ENCODE peak calls at places on chromosomes 5 and 9, in four cellular contexts. A is transverse colon, U is heart left ventricle, B is upper lobe of left lung. H is an unnamed sample.

GRCh38 chr5:20041326-20041977 is 53.5 kb upstream of the CDH18 start:
- DNase-seq in A (no peak), B (no peak), U (no peak), H (no peak)

GRCh38 chr5:65728219-65728618 is 6.2 kb downstream of the NLN start:
- DNase-seq in A (no peak), U (no peak), B (no peak), H (no peak)

GRCh38 chr9:84228130-84228735 is 112.3 kb downstream of the SLC28A3 start:
- DNase-seq in B (no peak), U (no peak), A (no peak), H (no peak)

GRCh38 chr5:148290271-148291195 is 21.7 kb upstream of the SPINK7 start:
- DNase-seq in A (no peak), B (no peak), U (no peak), H (no peak)

GRCh38 chr5:1660511-1660910 is 136.8 kb upstream of the LPCAT1 start:
- DNase-seq in A (no peak), B (no peak), U (no peak), H (no peak)

GRCh38 chr9:14306672-14307646 is 7.0 kb downstream of the NFIB start:
- DNase-seq in A (no peak), B (no peak), U (no peak), H (no peak)

GRCh38 chr5:92694067-92694466 is 887.0 kb downstream of the NR2F1-AS1 start:
- DNase-seq in U (no peak), A (no peak), B (no peak), H (no peak)

GRCh38 chr5:68171101-68171558 is 44.4 kb upstream of the PIK3R1 start:
- DNase-seq in B (peak), A (peak), U (peak), H (no peak)

GRCh38 chr5:107524111-107524510 is 146.6 kb downstream of the EFNA5 start:
- DNase-seq in B (no peak), A (no peak), U (no peak), H (no peak)

GRCh38 chr5:109580225-109580624 is 109.5 kb upstream of the MAN2A1 start:
- DNase-seq in A (no peak), B (no peak), U (no peak), H (no peak)

GRCh38 chr5:126366199-126366560 is 57.0 kb upstream of the GRAMD2B start:
- DNase-seq in U (no peak), B (no peak), A (no peak), H (no peak)

GRCh38 chr5:141475625-141476131 is at the start of gene PCDHGC3:
- DNase-seq in A (peak), B (peak), U (peak), H (peak)

GRCh38 chr9:83019246-83019645 is 43.7 kb downstream of the RASEF start:
- DNase-seq in U (no peak), A (no peak), B (no peak), H (no peak)

GRCh38 chr5:57488308-57488955 is 5.8 kb upstream of the ACTBL2 start:
- DNase-seq in B (no peak), U (no peak), A (no peak), H (no peak)

GRCh38 chr5:135337064-135337463 is 62.0 kb downstream of the MACROH2A1 start:
- DNase-seq in B (no peak), A (no peak), U (peak), H (no peak)

GRCh38 chr9:72352911-72353388 is 12.1 kb downstream of the ZFAND5 start:
- DNase-seq in A (no peak), B (no peak), U (no peak), H (no peak)

GRCh38 chr9:120383611-120383998 is 196.4 kb downstream of the CDK5RAP2 start:
- DNase-seq in U (no peak), B (peak), A (no peak), H (no peak)

GRCh38 chr5:147051193-147051592 is 172.6 kb upstream of the PPP2R2B start:
- DNase-seq in B (no peak), U (no peak), A (no peak), H (no peak)

GRCh38 chr9:97575673-97576048 is 57.5 kb downstream of the TSTD2 start:
- DNase-seq in U (no peak), A (no peak), B (no peak), H (no peak)

GRCh38 chr9:97577051-97577450 is 56.1 kb downstream of the TSTD2 start:
- DNase-seq in B (no peak), U (no peak), A (peak), H (no peak)

GRCh38 chr9:97578846-97579245 is 54.3 kb downstream of the TSTD2 start:
- DNase-seq in B (no peak), A (no peak), U (no peak), H (no peak)

DNA sequence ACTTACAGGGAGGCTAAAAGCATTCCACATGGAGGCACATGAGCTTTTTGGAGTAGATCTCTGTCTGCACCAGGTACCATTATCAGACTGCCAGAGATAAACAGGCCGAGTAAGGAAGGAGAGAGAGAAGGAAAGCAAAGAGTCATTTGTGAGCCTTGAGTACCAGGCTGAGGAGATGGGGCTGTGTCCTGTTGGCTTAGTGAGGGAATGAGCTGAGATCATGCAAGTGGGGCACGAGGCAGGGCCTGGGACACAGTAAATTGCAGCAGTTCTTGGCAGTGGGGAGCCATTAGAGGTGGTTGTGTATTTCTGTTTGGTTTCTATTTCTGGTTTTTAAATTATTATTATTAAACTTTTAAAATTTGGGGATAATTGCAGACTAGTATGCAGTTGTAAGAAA is 53.3 kb downstream of the TSTD2 start:
- DNase-seq in A (no peak), B (no peak), U (no peak), H (no peak)
- TF ChIP-seq POLR2A in A (no peak), B (no peak), U (no peak), H (no peak)

DNA sequence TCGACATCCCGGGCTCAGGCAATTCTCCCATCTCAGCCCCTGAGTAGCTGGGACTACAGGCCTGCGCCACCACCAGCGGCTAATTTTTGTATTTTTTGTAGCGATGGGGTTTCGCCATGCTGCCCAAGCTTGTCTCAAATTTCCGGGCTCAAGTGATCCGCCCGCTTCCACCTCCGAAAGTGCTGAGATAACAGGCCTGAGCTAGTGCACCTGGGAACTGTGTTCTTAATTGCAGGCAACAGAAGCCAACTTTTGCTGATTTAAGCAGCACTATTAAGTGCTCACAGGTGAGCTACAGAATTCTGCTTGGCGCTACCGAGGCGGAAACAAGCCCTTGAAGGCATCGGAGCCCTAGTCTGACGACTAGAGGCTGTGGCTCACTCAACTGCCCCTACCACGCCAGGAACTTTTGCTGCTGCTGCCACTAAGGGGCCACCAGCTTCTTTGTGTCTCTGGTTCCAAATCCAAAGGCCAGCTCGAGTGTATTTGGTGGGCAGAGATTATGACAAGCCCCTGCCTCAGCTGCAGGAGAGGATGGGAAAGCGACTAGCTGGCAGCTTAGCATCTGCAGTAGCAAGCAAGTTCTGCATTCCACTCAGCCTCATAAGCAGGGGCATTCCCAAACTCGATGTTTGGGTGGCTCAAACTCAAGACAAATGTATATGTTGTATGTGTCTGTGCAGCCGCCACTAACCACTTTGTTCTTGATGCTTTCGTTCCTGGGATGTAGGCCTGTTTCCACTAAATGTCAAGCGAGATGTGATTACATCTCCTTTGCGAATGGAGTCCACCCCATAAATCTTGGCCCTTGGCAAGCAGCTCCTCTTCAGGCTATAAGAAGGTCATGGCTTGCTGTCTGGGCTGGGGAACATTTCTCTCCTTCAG is 10.6 kb upstream of the HMCN2 start:
- DNase-seq in B (no peak), A (no peak), U (no peak), H (no peak)
- H3K27ac ChIP-seq in B (no peak), A (peak), U (no peak), H (no peak)

DNA sequence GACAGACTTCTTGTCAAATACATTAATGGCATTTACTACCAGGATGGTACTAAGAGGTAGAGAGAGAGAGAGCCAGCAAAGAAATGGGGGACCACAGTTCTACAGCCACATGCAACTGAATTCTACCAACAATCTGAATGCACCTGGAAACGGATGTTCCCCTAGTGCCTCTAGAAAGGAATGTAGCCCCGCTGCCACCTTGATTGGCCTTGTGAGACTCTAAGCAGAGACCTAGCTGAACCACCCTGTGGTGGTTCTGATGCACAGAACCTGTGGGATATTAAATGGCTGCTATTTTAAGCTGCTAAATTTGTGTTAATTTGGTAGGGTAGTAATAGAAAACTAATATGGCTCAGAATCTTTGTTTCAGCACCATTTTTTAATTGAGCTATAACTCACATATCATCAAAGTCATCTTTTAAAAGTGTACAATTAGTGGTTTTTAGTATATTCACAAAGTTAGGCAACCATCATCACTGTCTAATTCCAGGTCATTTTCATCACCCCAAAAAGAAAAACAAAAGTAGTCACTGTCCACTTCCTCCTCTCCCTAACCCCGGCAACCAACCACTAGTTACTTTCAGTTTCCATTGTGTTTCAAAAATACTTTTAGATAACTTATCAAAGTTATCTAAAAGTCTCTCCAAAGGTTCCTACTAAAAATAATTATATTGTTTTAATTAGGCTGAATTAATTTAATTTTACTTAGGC is 51.7 kb downstream of the CPLANE1 start:
- DNase-seq in A (no peak), B (no peak), U (no peak), H (no peak)
- H3K4me3 ChIP-seq in A (no peak), B (peak), U (peak), H (no peak)

GRCh38 chr5:53603009-53603687 is 42.7 kb downstream of the NDUFS4 start:
- DNase-seq in U (no peak), B (no peak), A (no peak), H (no peak)

GRCh38 chr5:53604309-53604708 is 43.9 kb downstream of the NDUFS4 start:
- DNase-seq in A (no peak), B (no peak), U (no peak), H (no peak)

GRCh38 chr5:53597894-53598293 is 37.5 kb downstream of the NDUFS4 start:
- DNase-seq in B (no peak), U (no peak), A (no peak), H (no peak)

GRCh38 chr5:53601570-53601969 is 41.1 kb downstream of the NDUFS4 start:
- DNase-seq in U (no peak), B (no peak), A (no peak), H (no peak)
- TF ChIP-seq POLR2A in U (no peak), B (no peak), A (no peak), H (no peak)

DNA sequence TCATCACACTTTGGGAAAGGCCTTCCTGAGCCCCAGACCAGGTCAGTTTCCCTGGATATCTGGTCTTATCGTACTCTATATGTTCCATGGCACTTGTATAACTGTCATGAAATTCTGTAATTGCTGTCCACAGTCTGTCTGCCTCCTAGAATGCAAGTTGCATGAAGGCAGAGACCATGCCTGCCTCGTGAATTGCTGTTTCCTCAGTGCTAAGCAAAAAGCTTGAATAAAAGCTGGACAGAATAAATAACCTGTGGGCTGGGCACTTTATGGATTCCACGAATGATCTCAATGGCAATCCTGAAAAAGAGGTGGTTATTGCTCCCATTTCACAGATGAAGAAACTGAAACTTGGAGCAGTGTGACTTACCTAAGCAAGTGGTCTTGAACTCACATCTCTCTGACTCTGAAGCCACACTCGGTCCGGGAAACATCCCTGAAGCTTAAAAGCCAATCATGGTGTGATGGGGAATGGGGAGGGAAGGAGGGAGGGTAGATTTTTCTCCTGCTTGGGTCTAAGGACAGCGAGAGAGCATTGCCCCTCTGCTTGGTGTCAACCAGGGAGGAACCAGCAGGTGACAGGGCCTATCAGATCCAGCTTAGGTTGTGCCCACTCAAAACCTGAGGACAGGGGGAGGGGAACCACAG is 13.2 kb upstream of the LHX2 start:
- DNase-seq in A (no peak), U (no peak), B (no peak), H (no peak)
- H3K27ac ChIP-seq in A (no peak), U (no peak), B (no peak), H (no peak)

GRCh38 chr9:13149454-13149853 is 130.0 kb downstream of the MPDZ start:
- DNase-seq in U (peak), B (no peak), A (peak), H (no peak)

GRCh38 chr9:13146838-13147237 is 132.7 kb downstream of the MPDZ start:
- DNase-seq in B (no peak), U (no peak), A (no peak), H (no peak)

DNA sequence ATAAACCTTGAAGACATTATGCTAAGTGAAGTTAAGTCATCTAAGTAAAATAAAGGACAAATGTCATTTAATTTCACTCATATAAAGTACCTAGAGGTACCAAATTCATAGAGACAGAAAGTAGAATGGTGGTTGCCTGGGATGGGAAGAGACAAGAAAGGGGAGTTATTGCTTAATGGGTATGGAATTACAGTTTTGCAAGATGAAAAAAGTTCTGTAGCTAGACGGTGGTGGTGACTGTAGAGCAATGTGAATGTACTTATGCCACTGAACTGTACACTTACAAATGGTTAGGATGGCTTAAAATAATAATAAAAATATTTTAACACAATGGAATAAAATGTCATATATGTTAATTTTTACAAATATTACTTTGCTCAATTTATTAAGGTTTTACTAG is 128.0 kb downstream of the MPDZ start:
- DNase-seq in A (no peak), B (no peak), U (no peak), H (no peak)
- H3K4me3 ChIP-seq in A (no peak), B (no peak), U (no peak), H (no peak)

DNA sequence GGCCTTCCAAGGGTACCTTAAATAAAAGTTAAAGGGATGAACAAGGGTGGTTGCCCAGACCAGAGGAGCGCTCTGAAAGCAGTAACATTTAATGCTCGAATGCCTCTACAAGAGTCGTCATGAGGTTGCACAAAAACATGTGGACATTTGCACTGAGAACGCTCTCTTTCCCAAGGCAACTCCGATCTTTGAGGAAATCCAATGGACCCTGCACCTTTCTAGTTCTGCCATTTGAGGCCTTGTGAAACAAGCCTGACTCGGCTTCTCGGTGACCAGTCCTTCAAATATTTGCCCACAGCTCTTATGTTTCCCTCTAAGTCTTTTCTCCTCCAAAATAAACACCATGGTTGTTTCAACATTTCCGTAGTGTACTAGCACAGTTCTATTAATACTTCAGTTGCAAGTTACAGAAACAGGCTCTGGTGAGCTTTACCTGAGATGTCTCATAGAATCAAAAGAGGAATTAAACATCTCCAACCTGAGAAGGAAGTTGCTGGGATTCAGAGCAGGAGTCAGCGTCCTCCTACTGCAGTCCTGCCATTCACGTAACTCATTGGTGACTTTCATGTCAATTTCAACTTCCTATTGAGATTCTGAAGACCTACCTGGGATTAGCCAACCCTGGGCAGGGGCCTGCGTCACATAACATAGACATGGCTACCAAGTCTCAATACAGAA is 168.8 kb upstream of the RAI14 start:
- DNase-seq in U (no peak), B (peak), A (no peak), H (no peak)
- TF ChIP-seq POLR2A in U (no peak), B (peak), A (no peak), H (no peak)

DNA sequence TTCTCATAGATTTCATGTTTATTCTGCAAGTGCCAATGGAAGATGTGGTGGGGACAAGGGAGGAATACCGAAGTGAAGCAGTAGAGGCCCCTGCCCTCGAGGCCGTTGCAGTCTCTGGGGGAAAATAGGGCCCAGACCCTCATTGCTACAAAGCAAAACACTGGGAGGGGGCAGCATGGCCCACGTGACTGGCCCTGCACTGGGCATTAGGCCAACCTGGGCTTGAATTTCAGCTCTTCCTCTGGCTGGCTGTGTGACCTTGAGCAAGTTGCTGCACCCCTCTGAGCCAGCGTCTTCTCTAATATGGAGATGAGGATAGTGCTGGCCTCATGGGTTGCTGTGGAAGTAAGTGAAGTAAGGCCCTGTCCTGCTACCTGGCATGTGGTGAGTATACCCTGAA is 709 bp upstream of the SYNPO start:
- DNase-seq in A (no peak), B (no peak), U (no peak), H (no peak)
- H3K27ac ChIP-seq in A (peak), B (peak), U (peak), H (peak)

GRCh38 chr9:124041817-124042116 is 30.2 kb downstream of the LHX2 start:
- DNase-seq in B (no peak), A (no peak), U (no peak), H (no peak)
- H3K4me3 ChIP-seq in B (no peak), A (no peak), U (no peak), H (no peak)